ENCODE peak calls at places on chromosomes 13 and 19, in six cellular contexts. N is MM.1S, F is PC-3, Z is GM23338, O is GM23248, A is hepatocyte. L is an unnamed sample.
A peak's percentile ranks its signal among the peaks of the same experiment; 100 is the strongest.

GRCh38 chr19:7590256-7590655 is 5.4 kb upstream of the CAMSAP3 start:
- DNase-seq in A (no peak), N (no peak), Z (no peak), O (no peak), F (peak; percentile 44), L (no peak)

GRCh38 chr13:102392810-102393209 is 9.0 kb downstream of the FGF14 start:
- DNase-seq in N (no peak), F (no peak), Z (no peak), A (no peak), O (peak; percentile 10), L (no peak)

GRCh38 chr19:11737964-11738745 is 591 bp downstream of the ZNF823 start:
- DNase-seq in A (peak; percentile 85), N (peak; percentile 66), F (peak; percentile 65), Z (peak; percentile 56), O (peak; percentile 70), L (peak; percentile 71)

GRCh38 chr13:45473627-45474026 is 8.9 kb downstream of the COG3 start:
- DNase-seq in N (no peak), O (peak; percentile 4), Z (peak; percentile 71), A (no peak), F (no peak), L (peak; percentile 24)

GRCh38 chr13:60795219-60795618 is 398.2 kb downstream of the TDRD3 start:
- DNase-seq in Z (no peak), F (no peak), N (no peak), A (no peak), O (no peak), L (no peak)

GRCh38 chr13:105774739-105775460 is 760.6 kb downstream of the EFNB2 start:
- DNase-seq in Z (peak; percentile 12), N (no peak), A (peak; percentile 41), F (peak; percentile 74), O (no peak), L (peak; percentile 31)

GRCh38 chr19:19866599-19867248 is 1.0 kb downstream of the ZNF253 start:
- DNase-seq in Z (peak; percentile 95), F (no peak), A (peak; percentile 43), N (peak; percentile 12), O (peak; percentile 20), L (peak; percentile 83)

GRCh38 chr13:75329723-75330122 is 152.2 kb downstream of the TBC1D4 start:
- DNase-seq in F (no peak), O (no peak), A (no peak), N (no peak), Z (no peak), L (no peak)

GRCh38 chr19:41998246-41999020 is 4.4 kb upstream of the ATP1A3 start:
- DNase-seq in Z (peak; percentile 94), N (peak; percentile 45), F (peak; percentile 38), A (peak; percentile 61), O (peak; percentile 86), L (peak; percentile 92)

GRCh38 chr13:38952827-38953226 is 37.8 kb downstream of the STOML3 start:
- DNase-seq in Z (no peak), O (no peak), F (peak; percentile 58), N (no peak), A (no peak), L (no peak)

GRCh38 chr13:29511980-29512379 is 83.5 kb downstream of the SLC7A1 start:
- DNase-seq in O (peak; percentile 94), F (no peak), Z (no peak), A (no peak), N (no peak), L (no peak)
- TF ChIP-seq EZH2phosphoT487 in O (no peak), F (no peak), Z (no peak), A (no peak), N (no peak), L (no peak)

GRCh38 chr13:54799621-54800226 is 1771.1 kb downstream of the OLFM4 start:
- DNase-seq in A (no peak), F (no peak), N (no peak), O (no peak), Z (peak; percentile 4), L (no peak)
- TF ChIP-seq EZH2phosphoT487 in A (no peak), F (no peak), N (no peak), O (no peak), Z (no peak), L (no peak)

GRCh38 chr19:46065486-46065885 is 24.7 kb upstream of the IGFL4 start:
- DNase-seq in A (no peak), F (peak; percentile 63), Z (no peak), N (no peak), O (peak; percentile 72), L (no peak)

GRCh38 chr19:46067691-46068090 is 26.9 kb upstream of the IGFL4 start:
- DNase-seq in Z (no peak), F (peak; percentile 14), A (no peak), O (no peak), N (no peak), L (no peak)

GRCh38 chr19:46069841-46070341 is 29.1 kb upstream of the IGFL4 start:
- DNase-seq in N (no peak), A (peak; percentile 69), Z (no peak), F (peak; percentile 67), O (peak; percentile 90), L (no peak)

GRCh38 chr19:46073268-46073922 is 32.6 kb upstream of the IGFL4 start:
- DNase-seq in N (no peak), F (peak; percentile 8), Z (no peak), A (no peak), O (peak; percentile 43), L (no peak)

GRCh38 chr19:46068345-46069258 is 27.8 kb upstream of the IGFL4 start:
- DNase-seq in O (peak; percentile 93), A (peak; percentile 42), Z (no peak), F (peak; percentile 94), N (no peak), L (no peak)
- TF ChIP-seq EZH2phosphoT487 in O (peak; percentile 73), A (no peak), Z (no peak), F (no peak), N (no peak), L (no peak)

DNA sequence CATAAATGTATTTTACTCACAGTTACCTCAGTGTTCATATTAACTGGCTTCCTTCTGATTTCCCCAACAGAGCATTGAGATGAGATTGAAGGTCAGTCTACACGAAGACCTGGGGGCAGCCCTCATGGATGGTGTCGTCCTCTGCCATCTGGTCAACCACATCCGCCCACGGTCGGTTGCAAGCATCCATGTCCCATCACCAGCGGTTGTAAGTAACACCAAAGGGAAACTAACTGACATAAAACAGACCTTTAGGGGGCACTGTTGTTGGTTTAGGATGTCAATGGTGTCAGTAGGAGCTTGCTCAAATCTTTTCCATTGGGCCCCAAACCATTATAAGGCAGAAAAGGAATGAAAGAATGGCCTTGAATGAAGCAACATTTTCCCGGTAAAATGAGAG is 68.2 kb downstream of the ESD start:
- DNase-seq in F (peak; percentile 32), O (peak; percentile 28), A (no peak), N (no peak), Z (peak; percentile 78), L (peak; percentile 29)
- TF ChIP-seq EZH2phosphoT487 in F (no peak), O (no peak), A (no peak), N (no peak), Z (no peak), L (no peak)

GRCh38 chr13:98468352-98468751 is 108.6 kb downstream of the STK24 start:
- DNase-seq in Z (no peak), N (no peak), A (no peak), F (no peak), O (no peak), L (no peak)
- TF ChIP-seq EZH2phosphoT487 in Z (no peak), N (no peak), A (no peak), F (no peak), O (no peak), L (no peak)

DNA sequence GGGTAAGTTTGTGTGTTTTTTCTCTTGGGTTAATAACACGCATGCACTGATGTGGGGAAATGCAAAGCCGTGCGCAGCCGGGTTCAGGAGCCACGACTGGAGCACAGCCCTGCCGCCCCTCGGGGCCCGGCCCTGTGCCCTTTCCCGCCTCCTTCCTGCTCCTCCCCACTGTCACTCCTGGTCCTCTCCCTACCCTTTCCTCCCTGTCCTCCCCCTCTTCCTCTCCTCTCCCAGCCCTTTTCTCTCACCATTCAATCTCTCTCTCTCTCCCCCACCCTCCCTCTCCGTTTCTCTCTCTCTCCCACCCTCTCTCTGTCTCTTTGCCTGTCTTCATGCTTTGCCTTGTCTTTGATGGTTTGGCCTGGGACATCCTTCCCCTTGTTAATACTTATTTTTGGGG is 27.2 kb downstream of the PLEKHJ1 start:
- DNase-seq in O (no peak), A (no peak), F (no peak), Z (no peak), N (no peak), L (no peak)
- TF ChIP-seq EZH2phosphoT487 in O (no peak), A (no peak), F (no peak), Z (no peak), N (no peak), L (no peak)

GRCh38 chr19:17339088-17339741 is 1.9 kb downstream of the GTPBP3 start:
- DNase-seq in Z (peak; percentile 74), F (no peak), O (no peak), N (no peak), A (no peak), L (no peak)
- TF ChIP-seq EZH2phosphoT487 in Z (no peak), F (no peak), O (no peak), N (no peak), A (no peak), L (no peak)